ENCODE peak calls at places on chromosome X, in nine cellular contexts. E is WERI-Rb-1, G is epithelial cell of esophagus, R is mammary epithelial cell, S is suprapubic skin, P is lower leg skin, C is GM23338, M is HepG2, I is fibroblast of mammary gland. K is an unnamed sample.

GRCh38 chrX:149837639-149838038 is 43.3 kb upstream of the MAGEA8 start:
- DNase-seq in E (no peak), G (peak; percentile 6), R (peak; percentile 5), S (no peak), P (no peak), C (no peak), M (no peak), I (no peak), K (no peak)

GRCh38 chrX:70970482-70970999 is 39.6 kb upstream of the SLC7A3 start:
- DNase-seq in E (no peak), G (peak; percentile 6), R (peak; percentile 7), S (no peak), P (no peak), C (peak; percentile 42), M (peak; percentile 4), I (peak; percentile 25), K (peak; percentile 49)

GRCh38 chrX:54825716-54826428 is 18.3 kb downstream of the MAGED2 start:
- DNase-seq in E (no peak), G (peak; percentile 66), R (peak; percentile 65), S (no peak), P (no peak), C (peak; percentile 18), M (no peak), I (peak; percentile 36), K (peak; percentile 41)

GRCh38 chrX:150767475-150768131 is 74.4 kb downstream of the MTMR1 start:
- DNase-seq in E (no peak), G (peak; percentile 62), R (peak; percentile 58), S (no peak), P (no peak), C (no peak), M (no peak), I (peak; percentile 93), K (peak; percentile 28)

GRCh38 chrX:51893931-51894696 is 691 bp downstream of the MAGED1 start:
- DNase-seq in E (no peak), G (no peak), R (peak; percentile 10), S (no peak), P (no peak), C (peak; percentile 62), M (no peak), I (peak; percentile 22), K (peak; percentile 25)

GRCh38 chrX:29043751-29044150 is 456.5 kb downstream of the IL1RAPL1 start:
- DNase-seq in E (no peak), G (no peak), R (no peak), S (no peak), P (no peak), C (no peak), M (no peak), I (no peak), K (no peak)

GRCh38 chrX:1576201-1577101 is 15.0 kb upstream of the AKAP17A start:
- DNase-seq in E (no peak), G (no peak), R (no peak), S (no peak), P (no peak), C (no peak), M (no peak), I (no peak), K (no peak)

GRCh38 chrX:20454117-20454516 is 187.4 kb upstream of the RPS6KA3 start:
- DNase-seq in E (no peak), G (peak; percentile 1), R (no peak), S (no peak), P (no peak), C (no peak), M (no peak), I (peak; percentile 18), K (peak; percentile 33)

GRCh38 chrX:132631579-132632232 is 142.9 kb upstream of the MBNL3 start:
- DNase-seq in E (no peak), G (peak; percentile 41), R (peak; percentile 14), S (no peak), P (no peak), C (peak; percentile 39), M (peak; percentile 31), I (peak; percentile 51), K (peak; percentile 55)

GRCh38 chrX:112233164-112233563 is 150.6 kb upstream of the TRPC5 start:
- DNase-seq in E (no peak), G (no peak), R (no peak), S (no peak), P (no peak), C (no peak), M (no peak), I (no peak), K (no peak)

GRCh38 chrX:135985123-135985973 is at the start of gene SLC9A6:
- DNase-seq in E (peak; percentile 67), G (peak; percentile 62), R (peak; percentile 50), S (peak; percentile 76), P (peak; percentile 58), C (peak; percentile 81), M (peak; percentile 27), I (peak; percentile 31), K (peak; percentile 72)

GRCh38 chrX:22748093-22748999 is 251.4 kb upstream of the DDX53 start:
- DNase-seq in E (peak; percentile 54), G (peak; percentile 46), R (peak; percentile 25), S (no peak), P (no peak), C (peak; percentile 54), M (peak; percentile 13), I (peak; percentile 50), K (peak; percentile 63)

GRCh38 chrX:7828594-7828993 is 14.4 kb upstream of the VCX start:
- DNase-seq in E (peak; percentile 13), G (peak; percentile 0), R (no peak), S (no peak), P (no peak), C (peak; percentile 30), M (peak; percentile 1), I (peak; percentile 27), K (peak; percentile 28)

GRCh38 chrX:151791961-151792360 is 57.4 kb downstream of the CNGA2 start:
- DNase-seq in E (no peak), G (no peak), R (no peak), S (no peak), P (no peak), C (no peak), M (no peak), I (no peak), K (no peak)

GRCh38 chrX:17812763-17813162 is 48.3 kb downstream of the RAI2 start:
- DNase-seq in E (no peak), G (peak; percentile 10), R (no peak), S (no peak), P (no peak), C (peak; percentile 39), M (no peak), I (peak; percentile 42), K (peak; percentile 37)

GRCh38 chrX:37905436-37906147 is 58.2 kb upstream of the DYNLT3 start:
- DNase-seq in E (peak; percentile 34), G (peak; percentile 4), R (no peak), S (no peak), P (no peak), C (peak; percentile 70), M (no peak), I (peak; percentile 10), K (no peak)

GRCh38 chrX:18278448-18278847 is 57.8 kb upstream of the BEND2 start:
- DNase-seq in E (no peak), G (no peak), R (no peak), S (no peak), P (no peak), C (no peak), M (no peak), I (no peak), K (no peak)

GRCh38 chrX:18146954-18147353 is 73.7 kb downstream of the BEND2 start:
- DNase-seq in E (no peak), G (peak; percentile 38), R (no peak), S (no peak), P (no peak), C (peak; percentile 66), M (peak; percentile 1), I (peak; percentile 10), K (peak; percentile 53)

GRCh38 chrX:26918633-26919032 is 544.5 kb downstream of the PPP4R3C start:
- DNase-seq in E (peak; percentile 40), G (peak; percentile 39), R (peak; percentile 9), S (no peak), P (no peak), C (peak; percentile 62), M (peak; percentile 23), I (peak; percentile 2), K (peak; percentile 3)
- TF ChIP-seq CTCF in E (peak; percentile 73), G (peak; percentile 21), R (peak; percentile 52), S (no peak), P (no peak), C (peak; percentile 56), M (peak; percentile 65), I (peak; percentile 20), K (peak; percentile 35)

GRCh38 chrX:76957485-76957884 is 489.7 kb upstream of the FGF16 start:
- DNase-seq in E (no peak), G (no peak), R (no peak), S (no peak), P (no peak), C (no peak), M (no peak), I (no peak), K (no peak)
- H3K4me3 ChIP-seq in E (no peak overlapping the region), G (no peak overlapping the region), R (no peak overlapping the region), S (no peak overlapping the region), P (no peak overlapping the region), C (no peak overlapping the region), M (no peak overlapping the region), I (no peak overlapping the region), K (no peak overlapping the region)

DNA sequence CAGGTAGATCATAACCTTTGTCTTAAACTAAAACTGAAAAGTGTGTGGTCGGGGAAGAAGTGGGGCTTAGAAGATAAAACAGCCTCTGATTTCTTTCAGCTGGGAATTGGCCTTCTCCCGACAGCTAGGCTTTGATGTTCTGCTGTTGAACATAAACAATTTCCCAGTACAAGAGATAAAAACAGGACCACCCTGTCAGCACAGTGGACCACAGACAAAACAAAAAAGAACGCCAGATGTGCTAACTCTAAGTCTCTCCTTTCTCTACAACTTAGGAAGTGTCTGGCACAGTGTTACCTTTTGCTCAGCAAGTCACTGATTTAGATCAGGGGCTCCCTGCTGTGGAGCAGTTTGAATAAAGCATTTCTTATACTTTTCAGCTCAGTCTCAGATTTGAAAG is 87.5 kb upstream of the UXT start:
- DNase-seq in E (no peak), G (no peak), R (no peak), S (no peak), P (no peak), C (no peak), M (no peak), I (no peak), K (no peak)
- TF ChIP-seq CTCF in E (no peak), G (no peak), R (no peak), S (no peak), P (no peak), C (no peak), M (no peak), I (no peak), K (no peak)

GRCh38 chrX:119758682-119759332 is 419 bp downstream of the SOWAHD start:
- DNase-seq in E (peak; percentile 25), G (peak; percentile 21), R (peak; percentile 37), S (no peak), P (no peak), C (peak; percentile 36), M (no peak), I (no peak), K (no peak)

GRCh38 chrX:119756926-119757635 is 1.3 kb upstream of the SOWAHD start:
- DNase-seq in E (no peak), G (no peak), R (no peak), S (no peak), P (no peak), C (no peak), M (peak; percentile 23), I (no peak), K (no peak)

GRCh38 chrX:119757979-119758681 is at the start of gene SOWAHD:
- DNase-seq in E (peak; percentile 29), G (peak; percentile 24), R (peak; percentile 39), S (no peak), P (peak; percentile 17), C (peak; percentile 73), M (peak; percentile 50), I (no peak), K (peak; percentile 50)

GRCh38 chrX:119755981-119756533 is 2.3 kb upstream of the SOWAHD start:
- DNase-seq in E (no peak), G (no peak), R (no peak), S (no peak), P (no peak), C (no peak), M (peak; percentile 14), I (no peak), K (no peak)

GRCh38 chrX:119757646-119757978 is 776 bp upstream of the SOWAHD start:
- DNase-seq in E (no peak), G (no peak), R (no peak), S (no peak), P (no peak), C (peak; percentile 52), M (no peak), I (no peak), K (no peak)
- H3K4me3 ChIP-seq in E (peak overlapping the region; percentile 53), G (peak overlapping the region; percentile 44), R (peak overlapping the region; percentile 56), S (peak overlapping the region; percentile 59), P (no peak overlapping the region), C (peak overlapping the region; percentile 65), M (peak overlapping the region; percentile 47), I (no peak overlapping the region), K (peak overlapping the region; percentile 82)

K was measured in PC-3.